ENCODE peak calls at places on chromosomes 1 and 21, in five cellular contexts. One of them, this sample, is unnamed.

GRCh38 chr1:158445371-158445770 is 16.3 kb upstream of the OR10K1 start:
- DNase-seq in astrocyte of the spinal cord: no peak
- DNase-seq in prostate gland: no peak
- DNase-seq in GM13977: no peak
- DNase-seq in fibroblast of villous mesenchyme: no peak
- DNase-seq in this sample: no peak

GRCh38 chr1:178192686-178193085 is 98.8 kb downstream of the RASAL2 start:
- DNase-seq in astrocyte of the spinal cord: peak
- DNase-seq in prostate gland: no peak
- DNase-seq in fibroblast of villous mesenchyme: peak
- DNase-seq in GM13977: no peak
- DNase-seq in this sample: no peak

GRCh38 chr1:219058891-219059820 is 114.5 kb upstream of the LYPLAL1 start:
- DNase-seq in astrocyte of the spinal cord: no peak
- DNase-seq in prostate gland: no peak
- DNase-seq in fibroblast of villous mesenchyme: no peak
- DNase-seq in GM13977: no peak
- DNase-seq in this sample: no peak

GRCh38 chr1:178580096-178580495 is 67.2 kb downstream of the TEX35 start:
- DNase-seq in astrocyte of the spinal cord: no peak
- DNase-seq in fibroblast of villous mesenchyme: no peak
- DNase-seq in GM13977: no peak
- DNase-seq in prostate gland: no peak
- DNase-seq in this sample: no peak

GRCh38 chr21:22791986-22792560 is 1793.9 kb downstream of the NCAM2 start:
- DNase-seq in GM13977: peak
- DNase-seq in astrocyte of the spinal cord: peak
- DNase-seq in prostate gland: peak
- DNase-seq in fibroblast of villous mesenchyme: peak
- DNase-seq in this sample: no peak

GRCh38 chr21:43697758-43698643 is 20.9 kb upstream of the PDXK start:
- DNase-seq in fibroblast of villous mesenchyme: peak
- DNase-seq in astrocyte of the spinal cord: peak
- DNase-seq in prostate gland: no peak
- DNase-seq in GM13977: no peak
- DNase-seq in this sample: no peak

GRCh38 chr1:5001466-5001865 is 347.1 kb downstream of the AJAP1 start:
- DNase-seq in GM13977: no peak
- DNase-seq in prostate gland: no peak
- DNase-seq in astrocyte of the spinal cord: no peak
- DNase-seq in fibroblast of villous mesenchyme: no peak
- DNase-seq in this sample: no peak

GRCh38 chr1:194069168-194069830 is 882.9 kb upstream of the B3GALT2 start:
- DNase-seq in prostate gland: no peak
- DNase-seq in astrocyte of the spinal cord: no peak
- DNase-seq in fibroblast of villous mesenchyme: peak
- DNase-seq in GM13977: no peak
- DNase-seq in this sample: no peak

GRCh38 chr1:220768127-220768601 is 18.5 kb upstream of the MTARC1 start:
- DNase-seq in fibroblast of villous mesenchyme: peak
- DNase-seq in GM13977: no peak
- DNase-seq in prostate gland: no peak
- DNase-seq in astrocyte of the spinal cord: no peak
- DNase-seq in this sample: no peak

GRCh38 chr1:10795305-10796021 is 983 bp downstream of the CASZ1 start:
- DNase-seq in GM13977: no peak
- DNase-seq in prostate gland: peak
- DNase-seq in astrocyte of the spinal cord: peak
- DNase-seq in fibroblast of villous mesenchyme: peak
- DNase-seq in this sample: no peak

GRCh38 chr1:33441088-33441745 is 10.3 kb upstream of the PHC2 start:
- DNase-seq in GM13977: no peak
- DNase-seq in prostate gland: no peak
- DNase-seq in fibroblast of villous mesenchyme: no peak
- DNase-seq in astrocyte of the spinal cord: no peak
- DNase-seq in this sample: no peak

GRCh38 chr1:33436557-33437296 is 5.8 kb upstream of the PHC2 start:
- DNase-seq in GM13977: no peak
- DNase-seq in prostate gland: no peak
- DNase-seq in astrocyte of the spinal cord: no peak
- DNase-seq in fibroblast of villous mesenchyme: no peak
- DNase-seq in this sample: no peak

GRCh38 chr1:33438364-33439145 is 7.7 kb upstream of the PHC2 start:
- DNase-seq in astrocyte of the spinal cord: no peak
- DNase-seq in GM13977: no peak
- DNase-seq in fibroblast of villous mesenchyme: peak
- DNase-seq in prostate gland: no peak
- DNase-seq in this sample: no peak

GRCh38 chr1:33442141-33442540 is 11.2 kb upstream of the PHC2 start:
- DNase-seq in GM13977: no peak
- DNase-seq in fibroblast of villous mesenchyme: peak
- DNase-seq in prostate gland: no peak
- DNase-seq in astrocyte of the spinal cord: no peak
- DNase-seq in this sample: no peak

GRCh38 chr1:33439662-33440061 is 8.8 kb upstream of the PHC2 start:
- DNase-seq in fibroblast of villous mesenchyme: no peak
- DNase-seq in GM13977: no peak
- DNase-seq in prostate gland: no peak
- DNase-seq in astrocyte of the spinal cord: no peak
- DNase-seq in this sample: no peak
- TF ChIP-seq CTCF in fibroblast of villous mesenchyme: no peak
- TF ChIP-seq CTCF in GM13977: no peak
- TF ChIP-seq CTCF in prostate gland: no peak
- TF ChIP-seq CTCF in astrocyte of the spinal cord: no peak
- TF ChIP-seq CTCF in this sample: no peak

DNA sequence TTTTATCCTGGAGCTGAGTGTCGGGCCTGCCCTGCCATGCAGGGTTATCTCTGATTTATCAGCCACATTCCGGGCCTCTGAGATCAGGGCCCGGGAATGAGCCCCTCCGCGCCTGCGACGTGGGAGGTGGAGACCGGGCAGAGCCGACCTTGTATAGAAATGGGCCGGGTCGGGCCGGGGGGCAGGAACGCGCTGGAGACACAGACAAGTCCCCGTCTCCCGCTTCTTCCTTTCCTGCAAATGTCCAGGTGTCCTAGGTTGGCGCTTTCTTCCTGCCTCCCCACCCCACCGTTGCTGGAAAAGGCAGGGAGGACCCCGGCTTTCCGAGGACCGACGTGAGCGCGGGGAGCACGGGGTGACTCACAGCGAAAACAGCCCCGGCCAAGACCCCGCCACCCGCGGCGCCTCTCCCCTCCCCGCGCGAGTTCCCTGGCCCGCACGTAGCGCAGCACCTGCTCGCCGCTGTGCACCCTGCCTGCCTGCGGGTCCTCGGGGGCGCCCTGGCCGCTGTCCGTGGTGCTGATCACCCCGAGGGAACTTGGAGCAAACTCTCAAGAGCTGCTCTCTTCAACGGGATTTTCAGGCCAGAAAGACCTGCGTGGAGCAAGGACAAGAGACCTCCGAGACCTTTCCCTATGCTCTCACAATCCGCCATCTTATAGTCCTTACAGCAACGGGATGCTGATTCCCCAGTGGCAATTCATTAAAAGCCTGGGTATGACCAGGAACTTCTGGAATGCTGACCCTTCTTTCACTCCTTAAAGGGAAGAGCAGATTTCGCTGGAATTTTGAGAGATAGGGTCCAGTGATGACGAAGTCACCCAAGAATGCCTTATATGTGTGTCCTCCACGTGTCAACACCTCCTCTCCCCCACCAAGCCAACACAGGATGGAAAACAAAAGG is 475 bp upstream of the NPPB start:
- DNase-seq in prostate gland: no peak
- DNase-seq in astrocyte of the spinal cord: peak
- DNase-seq in fibroblast of villous mesenchyme: peak
- DNase-seq in GM13977: peak
- DNase-seq in this sample: no peak
- TF ChIP-seq CTCF in prostate gland: no peak
- TF ChIP-seq CTCF in astrocyte of the spinal cord: peak
- TF ChIP-seq CTCF in fibroblast of villous mesenchyme: peak
- TF ChIP-seq CTCF in GM13977: peak
- TF ChIP-seq CTCF in this sample: no peak

DNA sequence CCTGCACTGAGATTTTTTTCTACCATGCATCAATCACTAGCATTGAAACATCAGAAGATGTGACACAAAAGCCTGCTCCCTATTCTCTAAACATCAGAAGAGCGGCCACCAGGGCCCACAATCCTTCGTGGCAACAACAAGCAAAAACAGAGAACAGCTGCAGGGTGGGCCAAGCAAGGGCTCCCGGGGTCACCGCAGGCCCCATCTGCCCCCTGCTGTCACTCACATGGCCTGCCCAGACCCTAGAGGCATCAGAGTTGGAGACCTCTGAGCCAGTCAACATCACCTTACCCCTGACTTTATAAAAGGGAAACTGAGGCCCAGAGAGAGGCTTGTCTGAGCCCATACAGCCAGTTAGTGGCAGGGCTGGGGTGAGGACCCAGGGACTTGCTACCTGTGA is 1.8 kb downstream of the LAPTM5 start:
- DNase-seq in GM13977: no peak
- DNase-seq in fibroblast of villous mesenchyme: no peak
- DNase-seq in astrocyte of the spinal cord: no peak
- DNase-seq in prostate gland: no peak
- DNase-seq in this sample: no peak
- TF ChIP-seq CTCF in GM13977: no peak
- TF ChIP-seq CTCF in fibroblast of villous mesenchyme: no peak
- TF ChIP-seq CTCF in astrocyte of the spinal cord: no peak
- TF ChIP-seq CTCF in prostate gland: no peak
- TF ChIP-seq CTCF in this sample: no peak

GRCh38 chr1:30334767-30335166 is 388.6 kb downstream of the MATN1 start:
- DNase-seq in fibroblast of villous mesenchyme: no peak
- DNase-seq in GM13977: no peak
- DNase-seq in astrocyte of the spinal cord: no peak
- DNase-seq in prostate gland: no peak
- DNase-seq in this sample: no peak
- TF ChIP-seq CTCF in fibroblast of villous mesenchyme: no peak
- TF ChIP-seq CTCF in GM13977: no peak
- TF ChIP-seq CTCF in astrocyte of the spinal cord: no peak
- TF ChIP-seq CTCF in prostate gland: no peak
- TF ChIP-seq CTCF in this sample: no peak

DNA sequence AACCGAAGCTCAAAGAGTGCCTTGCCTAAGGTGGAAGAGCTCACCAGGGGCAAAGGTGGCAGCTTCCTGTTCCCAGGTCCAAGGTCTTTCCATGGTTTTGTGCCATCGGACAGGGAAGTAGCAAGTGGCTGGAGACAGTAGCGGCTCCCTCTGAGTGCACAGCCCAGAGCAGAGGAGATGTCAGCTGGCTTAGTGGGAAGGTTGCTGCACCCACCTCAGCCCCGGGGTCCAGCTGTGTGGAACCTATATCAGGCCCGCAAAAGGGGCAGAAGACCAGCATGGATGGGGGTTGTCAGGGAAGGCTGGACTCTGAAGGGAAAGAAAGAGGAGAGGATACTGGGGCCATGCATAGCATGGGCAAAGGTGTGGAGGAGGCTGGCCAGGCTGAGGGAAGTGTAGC is 6.8 kb downstream of the IKBKE start:
- DNase-seq in fibroblast of villous mesenchyme: no peak
- DNase-seq in astrocyte of the spinal cord: no peak
- DNase-seq in GM13977: no peak
- DNase-seq in prostate gland: no peak
- DNase-seq in this sample: no peak
- TF ChIP-seq CTCF in fibroblast of villous mesenchyme: no peak
- TF ChIP-seq CTCF in astrocyte of the spinal cord: no peak
- TF ChIP-seq CTCF in GM13977: no peak
- TF ChIP-seq CTCF in prostate gland: no peak
- TF ChIP-seq CTCF in this sample: no peak

GRCh38 chr1:17610085-17610484 is 70.6 kb downstream of the ARHGEF10L start:
- DNase-seq in GM13977: no peak
- DNase-seq in prostate gland: no peak
- DNase-seq in fibroblast of villous mesenchyme: no peak
- DNase-seq in astrocyte of the spinal cord: no peak
- DNase-seq in this sample: no peak
- TF ChIP-seq CTCF in GM13977: no peak
- TF ChIP-seq CTCF in prostate gland: no peak
- TF ChIP-seq CTCF in fibroblast of villous mesenchyme: no peak
- TF ChIP-seq CTCF in astrocyte of the spinal cord: no peak
- TF ChIP-seq CTCF in this sample: no peak

GRCh38 chr1:88228153-88228552 is 455.9 kb upstream of the PKN2 start:
- DNase-seq in prostate gland: no peak
- DNase-seq in astrocyte of the spinal cord: no peak
- DNase-seq in fibroblast of villous mesenchyme: no peak
- DNase-seq in GM13977: no peak
- DNase-seq in this sample: no peak
- TF ChIP-seq CTCF in prostate gland: no peak
- TF ChIP-seq CTCF in astrocyte of the spinal cord: no peak
- TF ChIP-seq CTCF in fibroblast of villous mesenchyme: no peak
- TF ChIP-seq CTCF in GM13977: no peak
- TF ChIP-seq CTCF in this sample: no peak

GRCh38 chr1:169318845-169319244 is 48.8 kb downstream of the NME7 start:
- DNase-seq in GM13977: no peak
- DNase-seq in prostate gland: no peak
- DNase-seq in astrocyte of the spinal cord: no peak
- DNase-seq in fibroblast of villous mesenchyme: no peak
- DNase-seq in this sample: no peak
- TF ChIP-seq CTCF in GM13977: no peak
- TF ChIP-seq CTCF in prostate gland: no peak
- TF ChIP-seq CTCF in astrocyte of the spinal cord: no peak
- TF ChIP-seq CTCF in fibroblast of villous mesenchyme: no peak
- TF ChIP-seq CTCF in this sample: no peak

GRCh38 chr1:235617808-235618207 is 31.8 kb downstream of the GNG4 start:
- DNase-seq in GM13977: no peak
- DNase-seq in prostate gland: no peak
- DNase-seq in astrocyte of the spinal cord: peak
- DNase-seq in fibroblast of villous mesenchyme: peak
- DNase-seq in this sample: no peak
- TF ChIP-seq CTCF in GM13977: no peak
- TF ChIP-seq CTCF in prostate gland: no peak
- TF ChIP-seq CTCF in astrocyte of the spinal cord: peak
- TF ChIP-seq CTCF in fibroblast of villous mesenchyme: peak
- TF ChIP-seq CTCF in this sample: no peak

DNA sequence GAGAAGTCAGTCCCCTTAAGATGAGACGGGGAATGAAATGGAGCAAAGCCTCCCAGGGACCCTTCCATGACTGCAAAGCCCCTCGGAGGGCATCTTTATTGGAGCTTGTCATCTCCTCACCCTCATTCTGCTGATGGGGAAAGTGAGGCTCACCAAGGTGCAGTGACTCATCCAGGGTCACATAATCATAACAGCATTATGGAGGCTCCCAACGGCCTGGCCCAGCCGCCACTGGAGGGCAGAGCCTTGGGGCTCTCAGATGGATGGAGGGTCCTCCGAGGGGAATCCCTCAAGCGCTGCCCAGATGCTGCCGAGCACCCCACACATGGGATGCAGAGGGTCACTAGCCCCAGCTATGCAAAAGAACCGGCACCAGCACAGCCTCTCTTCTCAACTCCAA is 18.9 kb downstream of the IFFO2 start:
- DNase-seq in fibroblast of villous mesenchyme: no peak
- DNase-seq in GM13977: no peak
- DNase-seq in astrocyte of the spinal cord: no peak
- DNase-seq in prostate gland: no peak
- DNase-seq in this sample: no peak
- TF ChIP-seq CTCF in fibroblast of villous mesenchyme: no peak
- TF ChIP-seq CTCF in GM13977: no peak
- TF ChIP-seq CTCF in astrocyte of the spinal cord: no peak
- TF ChIP-seq CTCF in prostate gland: no peak
- TF ChIP-seq CTCF in this sample: no peak